ENCODE peak calls at places on chromosomes 13 and 19, in six cellular contexts. L is esophagus muscularis mucosa, R is adrenal gland, V is K562, M is breast epithelium, K is body of pancreas. X is an unnamed sample.

GRCh38 chr19:7975037-7975436 is 30.4 kb downstream of the ELAVL1 start:
- DNase-seq in L (no peak), R (peak; percentile 76), K (no peak), V (no peak), M (no peak), X (no peak)

GRCh38 chr13:77827350-77827749 is 91.3 kb downstream of the EDNRB start:
- DNase-seq in K (no peak), R (peak; percentile 63), L (no peak), M (no peak), V (no peak), X (no peak)

GRCh38 chr13:61727714-61728275 is 312.1 kb upstream of the PCDH20 start:
- DNase-seq in L (no peak), R (no peak), V (no peak), M (no peak), K (no peak), X (no peak)

GRCh38 chr19:16591803-16592556 is 19.8 kb upstream of the SLC35E1 start:
- DNase-seq in R (peak; percentile 66), V (no peak), M (no peak), L (no peak), K (no peak), X (no peak)

GRCh38 chr13:110716235-110716505 is 2.7 kb downstream of the ING1 start:
- DNase-seq in L (no peak), V (no peak), R (no peak), M (no peak), K (peak; percentile 60), X (peak; percentile 72)

GRCh38 chr13:79937311-79938243 is 403.3 kb downstream of the SPRY2 start:
- DNase-seq in R (no peak), M (no peak), K (no peak), L (no peak), V (no peak), X (no peak)

GRCh38 chr13:61148691-61149332 is 266.8 kb downstream of the PCDH20 start:
- DNase-seq in R (no peak), L (no peak), K (no peak), M (no peak), V (no peak), X (no peak)

GRCh38 chr19:27776020-27776419 is 1436.9 kb downstream of the UQCRFS1 start:
- DNase-seq in K (no peak), L (no peak), V (peak; percentile 50), M (no peak), R (peak; percentile 46), X (peak; percentile 17)

GRCh38 chr19:49599378-49600298 is 8.7 kb downstream of the PRR12 start:
- DNase-seq in M (no peak), V (no peak), R (no peak), L (no peak), K (no peak), X (no peak)

GRCh38 chr13:47794963-47795362 is 206.1 kb downstream of the SUCLA2 start:
- DNase-seq in V (no peak), L (no peak), R (no peak), M (no peak), K (no peak), X (peak; percentile 6)

GRCh38 chr13:44211753-44212152 is 161.9 kb upstream of the SERP2 start:
- DNase-seq in V (no peak), R (no peak), M (no peak), L (no peak), K (no peak), X (no peak)

GRCh38 chr19:10712041-10712440 is 5.8 kb upstream of the DNM2 start:
- DNase-seq in M (no peak), R (no peak), L (no peak), K (no peak), V (no peak), X (no peak)

GRCh38 chr13:89628567-89628966 is 1718.9 kb upstream of the MIR17HG start:
- DNase-seq in R (no peak), M (no peak), V (no peak), L (no peak), K (no peak), X (no peak)

GRCh38 chr19:7636691-7637373 is at the start of gene STXBP2:
- DNase-seq in K (peak; percentile 94), M (peak; percentile 80), R (no peak), V (peak; percentile 97), L (no peak), X (peak; percentile 92)

GRCh38 chr13:102940143-102940542 is 94.3 kb downstream of the ERCC5 start:
- DNase-seq in V (no peak), R (no peak), L (no peak), M (no peak), K (no peak), X (no peak)

GRCh38 chr19:12156254-12157058 is at the start of gene ZNF625:
- DNase-seq in K (peak; percentile 91), L (peak; percentile 97), M (peak; percentile 82), V (no peak), R (peak; percentile 97), X (peak; percentile 44)

GRCh38 chr13:22883262-22883840 is 297.4 kb upstream of the SGCG start:
- DNase-seq in M (no peak), K (no peak), L (no peak), V (no peak), R (no peak), X (no peak)

GRCh38 chr13:31355001-31355400 is 155.2 kb downstream of the B3GLCT start:
- DNase-seq in K (no peak), V (no peak), M (no peak), R (no peak), L (no peak), X (no peak)

GRCh38 chr13:67267136-67267535 is 37.0 kb upstream of the PCDH9 start:
- DNase-seq in K (no peak), M (no peak), R (no peak), V (no peak), L (no peak), X (no peak)

GRCh38 chr13:39877134-39877533 is 221.7 kb downstream of the COG6 start:
- DNase-seq in K (no peak), M (no peak), R (no peak), L (no peak), V (no peak), X (no peak)
- TF ChIP-seq POLR2A in K (no peak), M (no peak), R (no peak), L (no peak), V (no peak), X (no peak)

DNA sequence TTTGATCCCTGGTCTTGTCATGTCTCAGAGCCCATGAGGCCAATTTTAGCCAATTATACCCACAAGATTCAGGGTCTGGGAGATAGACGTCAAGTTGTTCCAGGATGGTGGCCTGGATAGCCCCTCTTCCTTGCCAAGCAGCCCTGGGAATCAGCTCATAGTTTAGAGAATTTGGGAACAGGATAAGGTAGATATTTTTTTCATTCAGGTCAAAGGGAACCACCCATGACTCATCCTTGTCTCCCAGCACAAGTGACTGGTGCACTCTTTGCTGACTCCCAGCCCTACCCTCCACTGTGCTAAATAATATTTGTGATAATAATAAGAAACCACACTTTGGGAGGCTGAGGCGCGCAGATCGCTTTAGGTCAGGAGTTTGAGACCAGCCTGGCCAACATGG is 17.1 kb upstream of the S1PR4 start:
- DNase-seq in R (no peak), L (no peak), K (no peak), M (no peak), V (no peak), X (no peak)
- TF ChIP-seq POLR2A in R (no peak), L (no peak), K (no peak), M (no peak), V (no peak), X (no peak)

GRCh38 chr19:43934985-43935708 is at the start of gene ZNF45:
- DNase-seq in M (peak; percentile 80), K (peak; percentile 91), L (peak; percentile 97), R (peak; percentile 94), V (peak; percentile 90), X (peak; percentile 93)
- TF ChIP-seq POLR2A in M (no peak), K (peak; percentile 56), L (no peak), R (peak; percentile 74), V (peak; percentile 83), X (peak; percentile 62)

GRCh38 chr19:41441321-41441945 is 1.5 kb upstream of the ERICH4 start:
- DNase-seq in L (no peak), R (peak; percentile 50), M (no peak), K (no peak), V (no peak), X (no peak)

GRCh38 chr19:41436664-41436951 is 3.1 kb downstream of the DMAC2 start:
- DNase-seq in M (no peak), L (no peak), V (no peak), K (no peak), R (no peak), X (no peak)

GRCh38 chr19:41437944-41438574 is 1.7 kb downstream of the DMAC2 start:
- DNase-seq in M (no peak), L (no peak), R (no peak), V (no peak), K (no peak), X (no peak)

GRCh38 chr19:41442473-41443360 is at the start of gene ERICH4:
- DNase-seq in M (no peak), L (no peak), R (peak; percentile 42), K (no peak), V (peak; percentile 3), X (no peak)

DNA sequence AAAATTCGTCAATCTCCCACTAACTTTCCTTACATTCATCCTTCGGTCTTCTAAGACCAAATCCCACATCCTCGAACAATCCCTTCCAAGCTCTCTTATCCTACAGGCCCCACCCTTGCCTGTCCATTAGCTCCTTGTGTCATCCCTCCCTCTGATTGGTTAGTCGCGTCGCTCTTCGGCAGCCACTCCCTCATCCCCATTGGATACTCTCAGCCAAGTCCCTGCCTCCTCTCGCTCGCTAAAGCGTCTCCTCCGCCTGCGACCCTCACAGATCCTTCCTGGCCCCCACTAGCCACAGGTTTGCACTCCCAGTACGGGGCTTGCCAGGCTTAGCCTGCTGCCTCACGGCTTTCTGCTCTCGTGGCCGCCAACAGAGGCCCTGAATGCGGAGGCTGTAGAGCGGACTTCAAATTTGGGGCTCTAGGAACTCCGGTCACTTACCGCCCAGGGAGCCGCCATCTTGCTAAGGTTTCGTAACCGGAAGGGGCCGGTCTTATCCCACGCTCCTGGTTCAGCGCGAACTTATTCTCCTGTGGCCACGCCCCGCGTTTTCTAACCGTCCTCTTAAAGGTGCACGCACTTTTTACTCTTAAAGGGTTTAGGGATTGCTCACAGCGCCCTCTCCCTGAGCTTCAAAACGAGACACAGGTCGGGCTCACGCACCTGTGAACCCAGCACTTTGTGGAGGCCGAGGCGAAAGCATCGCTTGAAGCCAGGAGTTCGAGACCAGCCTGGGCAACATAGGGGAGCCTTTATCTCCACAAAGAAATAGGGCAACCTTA is at the start of gene DMAC2:
- DNase-seq in M (peak; percentile 96), L (peak; percentile 100), K (peak; percentile 99), R (peak; percentile 99), V (peak; percentile 96), X (peak; percentile 98)
- TF ChIP-seq POLR2A in M (peak; percentile 46), L (peak; percentile 70), K (peak; percentile 82), R (peak; percentile 89), V (peak; percentile 99), X (peak; percentile 95)

GRCh38 chr13:33204130-33204927 is 81.2 kb downstream of the STARD13 start:
- DNase-seq in L (peak; percentile 93), V (no peak), K (peak; percentile 90), R (peak; percentile 88), M (no peak), X (no peak)
- TF ChIP-seq POLR2A in L (no peak), V (no peak), K (peak; percentile 73), R (no peak), M (no peak), X (no peak)